ENCODE peak calls at places on chromosome 22, in six cellular contexts. R, F, W, B, Z and E are unnamed samples.

GRCh38 chr22:49247194-49247924 is 580.3 kb downstream of the BRD1 start:
- DNase-seq in F (no peak), R (no peak), B (no peak), Z (no peak), W (no peak), E (no peak)

GRCh38 chr22:23580586-23581251 is 629 bp upstream of the IGLL1 start:
- DNase-seq in W (peak; percentile 28), B (no peak), R (no peak), Z (no peak), F (no peak), E (no peak)

GRCh38 chr22:44371741-44372525 is 59.2 kb upstream of the SHISAL1 start:
- DNase-seq in F (peak; percentile 22), Z (no peak), W (no peak), B (no peak), R (no peak), E (no peak)

GRCh38 chr22:31983911-31984661 is 39.8 kb downstream of the YWHAH start:
- DNase-seq in B (no peak), F (no peak), W (no peak), R (peak; percentile 3), Z (no peak), E (no peak)

GRCh38 chr22:37162221-37163095 is 12.7 kb upstream of the IL2RB start:
- DNase-seq in W (peak; percentile 91), B (no peak), F (peak; percentile 58), R (no peak), Z (no peak), E (peak; percentile 25)

GRCh38 chr22:25067851-25068421 is 115.4 kb downstream of the KIAA1671 start:
- DNase-seq in B (no peak), W (peak; percentile 97), F (no peak), R (no peak), Z (peak; percentile 39), E (no peak)

GRCh38 chr22:44132724-44133123 is 48.0 kb upstream of the PARVG start:
- DNase-seq in W (no peak), B (no peak), F (peak; percentile 21), R (no peak), Z (no peak), E (peak; percentile 7)

GRCh38 chr22:33126881-33127280 is 68.7 kb upstream of the SYN3 start:
- DNase-seq in R (no peak), F (no peak), W (no peak), Z (no peak), B (no peak), E (no peak)

GRCh38 chr22:17430298-17430900 is 61.1 kb downstream of the CECR2 start:
- DNase-seq in W (no peak), B (no peak), Z (no peak), F (no peak), R (no peak), E (no peak)

GRCh38 chr22:46027219-46028068 is 50.5 kb upstream of the WNT7B start:
- DNase-seq in W (no peak), Z (peak; percentile 79), B (no peak), R (no peak), F (peak; percentile 91), E (peak; percentile 86)

GRCh38 chr22:50317178-50317577 is 9.6 kb downstream of the DENND6B start:
- DNase-seq in B (no peak), Z (no peak), W (no peak), R (no peak), F (peak; percentile 61), E (no peak)

GRCh38 chr22:22759371-22759770 is 115.0 kb downstream of the GGTLC2 start:
- DNase-seq in R (no peak), B (no peak), W (no peak), Z (no peak), F (no peak), E (no peak)

GRCh38 chr22:32583921-32584335 is 109.3 kb downstream of the FBXO7 start:
- DNase-seq in Z (no peak), B (no peak), F (no peak), R (no peak), W (no peak), E (no peak)

GRCh38 chr22:47161631-47162030 is 399.2 kb downstream of the TBC1D22A start:
- DNase-seq in R (peak; percentile 31), Z (no peak), W (no peak), B (no peak), F (peak; percentile 43), E (no peak)

GRCh38 chr22:41344189-41344788 is 37.5 kb upstream of the TEF start:
- DNase-seq in F (no peak), W (no peak), Z (no peak), B (no peak), R (no peak), E (no peak)

GRCh38 chr22:39574779-39575551 is 4.4 kb downstream of the CACNA1I start:
- DNase-seq in W (no peak), R (no peak), Z (no peak), B (peak; percentile 85), F (no peak), E (no peak)

GRCh38 chr22:25494774-25495173 is 69.7 kb upstream of the GRK3 start:
- DNase-seq in B (no peak), W (no peak), F (no peak), R (no peak), Z (no peak), E (no peak)

GRCh38 chr22:28882545-28882877 is 861 bp upstream of the ZNRF3 start:
- DNase-seq in W (peak; percentile 14), R (no peak), F (no peak), B (no peak), Z (no peak), E (no peak)

GRCh38 chr22:39312410-39312809 is 7.0 kb downstream of the RPL3 start:
- DNase-seq in Z (no peak), B (no peak), F (no peak), R (no peak), W (no peak), E (no peak)

GRCh38 chr22:31105282-31105929 is 2.0 kb downstream of the SELENOM start:
- DNase-seq in B (no peak), F (no peak), Z (no peak), R (no peak), W (no peak), E (no peak)

GRCh38 chr22:38240734-38241252 is 32.0 kb downstream of the TMEM184B start:
- DNase-seq in R (no peak), B (peak; percentile 64), Z (peak; percentile 27), F (no peak), W (no peak), E (no peak)

GRCh38 chr22:38320605-38321402 is 3.6 kb upstream of the CSNK1E start:
- DNase-seq in B (no peak), Z (no peak), R (no peak), F (no peak), W (no peak), E (no peak)